ENCODE peak calls at places on chromosomes 7 and 10, in six cellular contexts. S is MCF 10A, D is GM06990, O is fibroblast of the aortic adventitia, F is GM12865, Q is PC-9. K is an unnamed sample.
A peak's percentile ranks its signal among the peaks of the same experiment; 100 is the strongest.

GRCh38 chr10:91923371-91924211 is at the start of gene BTAF1:
- DNase-seq in S (peak; percentile 90), D (peak; percentile 93), O (peak; percentile 90), F (peak; percentile 95), Q (peak; percentile 77), K (peak; percentile 95)

GRCh38 chr10:127920319-127921074 is 13.6 kb downstream of the PTPRE start:
- DNase-seq in S (no peak), D (no peak), O (no peak), F (no peak), Q (no peak), K (no peak)

GRCh38 chr10:2968401-2968800 is 98.9 kb upstream of the PFKP start:
- DNase-seq in S (no peak), D (no peak), O (no peak), F (no peak), Q (no peak), K (no peak)

GRCh38 chr7:156547884-156548561 is 92.6 kb upstream of the RNF32 start:
- DNase-seq in S (no peak), D (peak; percentile 55), O (no peak), F (peak; percentile 40), Q (no peak), K (no peak)

GRCh38 chr10:92110039-92110794 is 180.7 kb downstream of the CPEB3 start:
- DNase-seq in S (no peak), D (no peak), O (peak; percentile 57), F (no peak), Q (no peak), K (peak; percentile 40)

GRCh38 chr7:157141525-157142060 is 2.9 kb downstream of the UBE3C start:
- DNase-seq in S (no peak), D (no peak), O (no peak), F (no peak), Q (no peak), K (no peak)

GRCh38 chr7:4944939-4945338 is 14.0 kb downstream of the MMD2 start:
- DNase-seq in S (no peak), D (no peak), O (no peak), F (no peak), Q (no peak), K (no peak)

GRCh38 chr10:78700413-78700812 is 368.4 kb upstream of the ZMIZ1 start:
- DNase-seq in S (peak; percentile 35), D (no peak), O (peak; percentile 44), F (no peak), Q (no peak), K (peak; percentile 47)

GRCh38 chr7:152202056-152202455 is 176.6 kb downstream of the GALNT11 start:
- DNase-seq in S (peak; percentile 34), D (no peak), O (peak; percentile 73), F (no peak), Q (no peak), K (peak; percentile 57)

GRCh38 chr7:738723-739454 is 11.8 kb upstream of the PRKAR1B start:
- DNase-seq in S (no peak), D (no peak), O (no peak), F (no peak), Q (no peak), K (no peak)

GRCh38 chr10:59460601-59461000 is 98.3 kb upstream of the FAM13C start:
- DNase-seq in S (no peak), D (no peak), O (no peak), F (no peak), Q (no peak), K (no peak)

GRCh38 chr10:59470570-59470969 is 108.2 kb upstream of the FAM13C start:
- DNase-seq in S (no peak), D (no peak), O (no peak), F (no peak), Q (no peak), K (no peak)

GRCh38 chr10:59463909-59464308 is 101.6 kb upstream of the FAM13C start:
- DNase-seq in S (no peak), D (no peak), O (no peak), F (no peak), Q (no peak), K (no peak)

GRCh38 chr10:59464483-59464882 is 102.1 kb upstream of the FAM13C start:
- DNase-seq in S (no peak), D (no peak), O (no peak), F (no peak), Q (no peak), K (no peak)

DNA sequence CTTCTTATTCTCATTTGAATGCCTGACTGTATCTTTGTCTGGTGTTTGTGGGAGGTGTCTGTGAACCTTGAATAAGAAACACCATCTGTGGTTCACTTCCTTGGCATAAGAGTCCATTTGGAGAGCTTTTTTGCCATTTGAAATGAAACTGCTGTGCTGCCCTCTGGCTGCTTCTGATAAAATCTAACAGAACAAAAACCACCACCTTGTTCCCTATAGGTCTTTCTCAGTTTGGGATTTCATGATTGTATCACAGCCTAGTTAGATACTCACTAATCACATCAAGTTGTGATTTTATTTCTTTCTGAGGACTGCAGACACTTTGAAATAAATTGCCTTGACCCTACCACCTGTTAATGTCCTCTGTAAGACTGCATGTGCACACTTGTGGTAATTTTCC is 102.7 kb upstream of the FAM13C start:
- DNase-seq in S (peak; percentile 36), D (no peak), O (peak; percentile 77), F (peak; percentile 3), Q (no peak), K (peak; percentile 70)
- TF ChIP-seq CTCF in S (no peak), D (no peak), O (peak; percentile 49), F (no peak), Q (peak; percentile 20), K (peak; percentile 38)

GRCh38 chr10:113226404-113226803 is 276.4 kb downstream of the TCF7L2 start:
- DNase-seq in S (no peak), D (no peak), O (no peak), F (no peak), Q (no peak), K (no peak)

GRCh38 chr10:113232928-113233511 is 283.0 kb downstream of the TCF7L2 start:
- DNase-seq in S (no peak), D (no peak), O (no peak), F (peak; percentile 43), Q (no peak), K (no peak)

GRCh38 chr10:113228570-113228969 is 278.5 kb downstream of the TCF7L2 start:
- DNase-seq in S (peak; percentile 18), D (no peak), O (peak; percentile 42), F (peak; percentile 39), Q (no peak), K (peak; percentile 59)

GRCh38 chr10:113227045-113227444 is 277.0 kb downstream of the TCF7L2 start:
- DNase-seq in S (no peak), D (no peak), O (no peak), F (no peak), Q (no peak), K (no peak)

DNA sequence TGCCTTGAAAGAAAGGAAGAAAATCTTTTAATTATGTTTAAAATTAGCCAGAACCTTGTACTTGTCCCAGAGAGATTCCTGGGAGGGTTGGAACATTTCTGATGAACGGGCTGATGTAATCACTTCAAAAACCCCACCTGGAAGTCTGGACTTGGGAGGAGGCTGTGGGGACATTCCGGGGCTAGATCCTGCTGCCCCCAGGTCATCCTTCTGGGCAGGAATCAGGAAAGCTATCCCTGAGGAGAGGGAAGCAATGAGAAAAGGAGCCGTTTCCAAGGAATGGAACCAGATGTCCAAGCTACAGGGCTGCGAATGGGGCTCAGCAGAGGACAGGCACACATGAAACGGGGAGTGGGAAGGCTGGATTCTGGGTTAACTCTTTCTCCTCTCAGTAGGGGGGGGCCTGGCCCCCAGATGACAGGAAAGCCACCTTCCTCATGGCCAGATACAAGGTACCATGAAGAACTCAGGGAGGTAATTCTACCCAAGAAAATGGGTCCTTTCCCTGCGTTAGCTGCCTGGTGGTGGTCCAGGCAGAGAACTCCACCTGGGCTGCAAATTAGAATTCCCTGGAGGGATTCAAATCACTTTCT is 280.1 kb downstream of the TCF7L2 start:
- DNase-seq in S (no peak), D (no peak), O (no peak), F (no peak), Q (no peak), K (no peak)
- TF ChIP-seq CTCF in S (no peak), D (no peak), O (no peak), F (no peak), Q (no peak), K (no peak)

GRCh38 chr7:100476108-100476780 is 2.8 kb downstream of the TSC22D4 start:
- DNase-seq in S (no peak), D (no peak), O (no peak), F (no peak), Q (no peak), K (no peak)

GRCh38 chr7:100477871-100478248 is 1.2 kb downstream of the TSC22D4 start:
- DNase-seq in S (no peak), D (peak; percentile 70), O (no peak), F (no peak), Q (no peak), K (no peak)

GRCh38 chr7:100475549-100475948 is 3.5 kb downstream of the TSC22D4 start:
- DNase-seq in S (no peak), D (no peak), O (no peak), F (peak; percentile 39), Q (no peak), K (no peak)

GRCh38 chr7:100478966-100479660 is at the start of gene TSC22D4:
- DNase-seq in S (peak; percentile 93), D (peak; percentile 97), O (peak; percentile 93), F (peak; percentile 96), Q (peak; percentile 74), K (peak; percentile 98)

GRCh38 chr7:100476903-100477870 is 1.8 kb downstream of the TSC22D4 start:
- DNase-seq in S (no peak), D (no peak), O (no peak), F (peak; percentile 35), Q (no peak), K (no peak)
- TF ChIP-seq CTCF in S (peak; percentile 13), D (peak; percentile 60), O (peak; percentile 41), F (peak; percentile 54), Q (no peak), K (peak; percentile 33)

GRCh38 chr10:13943735-13944398 is 357.1 kb downstream of the PRPF18 start:
- DNase-seq in S (no peak), D (no peak), O (no peak), F (no peak), Q (peak; percentile 50), K (no peak)

GRCh38 chr10:13944901-13945300 is 358.1 kb downstream of the PRPF18 start:
- DNase-seq in S (no peak), D (no peak), O (no peak), F (no peak), Q (no peak), K (no peak)

GRCh38 chr10:13949844-13950542 is 363.2 kb downstream of the PRPF18 start:
- DNase-seq in S (peak; percentile 21), D (no peak), O (peak; percentile 78), F (no peak), Q (peak; percentile 82), K (peak; percentile 92)

GRCh38 chr10:13942030-13942429 is 355.3 kb downstream of the PRPF18 start:
- DNase-seq in S (no peak), D (peak; percentile 76), O (no peak), F (peak; percentile 83), Q (no peak), K (no peak)

GRCh38 chr10:13945760-13946460 is 359.1 kb downstream of the PRPF18 start:
- DNase-seq in S (no peak), D (no peak), O (no peak), F (no peak), Q (peak; percentile 80), K (peak; percentile 58)
- TF ChIP-seq CTCF in S (no peak), D (no peak), O (no peak), F (no peak), Q (no peak), K (no peak)

K was measured in cardiac fibroblast.